ENCODE peak calls at places on chromosomes 2 and 18, in nine cellular contexts. C is tibial nerve, S is AG04450, M is left lung, B is lower lobe of right lung, E is mucosa of descending colon, P is astrocyte, T is upper lobe of right lung, Z is endodermal cell. O is an unnamed sample.

GRCh38 chr2:241018051-241018891 is 19.9 kb downstream of the SNED1 start:
- DNase-seq in C (peak; percentile 4), S (no peak), M (peak; percentile 36), B (no peak), E (no peak), P (peak; percentile 47), T (peak; percentile 47), Z (no peak), O (no peak)

GRCh38 chr2:54318810-54319209 is 62.8 kb upstream of the TSPYL6 start:
- DNase-seq in C (no peak), S (no peak), M (no peak), B (no peak), E (no peak), P (no peak), T (no peak), Z (no peak), O (no peak)

GRCh38 chr2:3127279-3127690 is 250.3 kb downstream of the EIPR1 start:
- DNase-seq in C (no peak), S (no peak), M (no peak), B (no peak), E (no peak), P (no peak), T (no peak), Z (no peak), O (no peak)

GRCh38 chr2:148552675-148553331 is 91.7 kb upstream of the EPC2 start:
- DNase-seq in C (no peak), S (no peak), M (no peak), B (no peak), E (no peak), P (no peak), T (no peak), Z (no peak), O (no peak)

GRCh38 chr2:59540864-59541263 is 1012.6 kb downstream of the BCL11A start:
- DNase-seq in C (no peak), S (no peak), M (no peak), B (no peak), E (no peak), P (no peak), T (no peak), Z (no peak), O (no peak)

GRCh38 chr2:229821353-229821752 is 100.5 kb downstream of the TRIP12 start:
- DNase-seq in C (no peak), S (no peak), M (no peak), B (no peak), E (no peak), P (no peak), T (no peak), Z (no peak), O (no peak)

GRCh38 chr2:182463760-182464159 is 36.9 kb upstream of the PDE1A start:
- DNase-seq in C (no peak), S (no peak), M (no peak), B (no peak), E (no peak), P (no peak), T (no peak), Z (no peak), O (no peak)

GRCh38 chr2:203798296-203799157 is 69.0 kb upstream of the CTLA4 start:
- DNase-seq in C (no peak), S (no peak), M (no peak), B (no peak), E (no peak), P (no peak), T (no peak), Z (no peak), O (no peak)

GRCh38 chr18:61957801-61958516 is 65.2 kb upstream of the RNF152 start:
- DNase-seq in C (no peak), S (no peak), M (peak; percentile 43), B (no peak), E (no peak), P (peak; percentile 23), T (no peak), Z (peak; percentile 65), O (no peak)
- TF ChIP-seq CTCF in C (no peak), S (no peak), M (no peak), B (no peak), E (no peak), P (peak; percentile 12), T (no peak), Z (peak; percentile 54), O (peak; percentile 19)

GRCh38 chr2:196183172-196183473 is 11.7 kb upstream of the STK17B start:
- DNase-seq in C (no peak), S (no peak), M (peak; percentile 44), B (no peak), E (no peak), P (no peak), T (no peak), Z (no peak), O (no peak)

GRCh38 chr2:196182439-196183171 is 11.2 kb upstream of the STK17B start:
- DNase-seq in C (no peak), S (no peak), M (no peak), B (no peak), E (no peak), P (no peak), T (no peak), Z (no peak), O (no peak)

GRCh38 chr2:196184919-196185318 is 13.5 kb upstream of the STK17B start:
- DNase-seq in C (no peak), S (no peak), M (no peak), B (no peak), E (no peak), P (no peak), T (no peak), Z (no peak), O (no peak)

GRCh38 chr2:196181484-196181883 is 10.1 kb upstream of the STK17B start:
- DNase-seq in C (no peak), S (no peak), M (no peak), B (no peak), E (no peak), P (no peak), T (no peak), Z (no peak), O (no peak)

GRCh38 chr2:196183528-196184231 is 12.3 kb upstream of the STK17B start:
- DNase-seq in C (no peak), S (no peak), M (no peak), B (no peak), E (no peak), P (no peak), T (no peak), Z (no peak), O (no peak)
- H3K4me3 ChIP-seq in C (no peak overlapping the region), S (no peak overlapping the region), M (no peak overlapping the region), B (no peak overlapping the region), E (no peak overlapping the region), P (no peak overlapping the region), T (no peak overlapping the region), Z (no peak overlapping the region), O (no peak overlapping the region)

GRCh38 chr18:71398530-71398929 is 1109.7 kb downstream of the SOCS6 start:
- DNase-seq in C (no peak), S (no peak), M (no peak), B (no peak), E (no peak), P (peak; percentile 3), T (no peak), Z (peak; percentile 87), O (no peak)
- TF ChIP-seq CTCF in C (no peak), S (peak; percentile 31), M (no peak), B (no peak), E (no peak), P (peak; percentile 21), T (no peak), Z (peak; percentile 84), O (no peak)

GRCh38 chr18:7958081-7958896 is 391.2 kb downstream of the PTPRM start:
- DNase-seq in C (no peak), S (no peak), M (no peak), B (no peak), E (no peak), P (peak; percentile 10), T (no peak), Z (no peak), O (no peak)
- H3K4me3 ChIP-seq in C (no peak overlapping the region), S (peak overlapping the region; percentile 29), M (no peak overlapping the region), B (no peak overlapping the region), E (no peak overlapping the region), P (peak overlapping the region; percentile 46), T (no peak overlapping the region), Z (no peak overlapping the region), O (no peak overlapping the region)

GRCh38 chr2:222283634-222284033 is 15.2 kb downstream of the PAX3 start:
- DNase-seq in C (no peak), S (no peak), M (no peak), B (no peak), E (no peak), P (no peak), T (no peak), Z (peak; percentile 83), O (no peak)
- TF ChIP-seq CTCF in C (no peak), S (no peak), M (no peak), B (no peak), E (no peak), P (no peak), T (no peak), Z (peak; percentile 65), O (no peak)

GRCh38 chr18:58965930-58966662 is 101.4 kb downstream of the ZNF532 start:
- DNase-seq in C (no peak), S (no peak), M (no peak), B (no peak), E (no peak), P (no peak), T (no peak), Z (no peak), O (no peak)
- H3K4me3 ChIP-seq in C (no peak overlapping the region), S (no peak overlapping the region), M (no peak overlapping the region), B (no peak overlapping the region), E (no peak overlapping the region), P (no peak overlapping the region), T (no peak overlapping the region), Z (peak overlapping the region; percentile 21), O (no peak overlapping the region)

GRCh38 chr18:49784427-49785185 is 28.7 kb downstream of the ACAA2 start:
- DNase-seq in C (no peak), S (no peak), M (no peak), B (no peak), E (no peak), P (no peak), T (no peak), Z (no peak), O (peak; percentile 16)
- TF ChIP-seq CTCF in C (no peak), S (peak; percentile 42), M (no peak), B (peak; percentile 27), E (no peak), P (peak; percentile 30), T (peak; percentile 23), Z (peak; percentile 37), O (peak; percentile 27)

DNA sequence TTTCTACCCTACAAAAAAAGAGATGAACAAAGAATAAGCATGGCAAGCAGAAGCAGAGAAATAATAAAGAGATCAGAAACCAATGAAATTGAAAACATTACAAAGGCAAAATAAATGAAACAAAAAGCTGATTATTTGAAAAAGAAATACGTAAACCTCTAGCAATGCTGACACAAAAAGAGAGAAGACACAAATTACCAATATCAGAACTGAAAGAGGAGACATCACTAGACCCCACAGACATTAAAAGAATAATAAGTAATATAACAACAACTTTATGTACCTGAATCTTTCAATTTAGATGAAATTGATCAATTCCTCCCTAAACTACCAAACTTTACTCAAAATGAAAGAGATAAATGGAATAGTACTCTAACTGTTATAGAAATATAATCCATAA is 75.9 kb downstream of the TMEM163 start:
- DNase-seq in C (no peak), S (no peak), M (no peak), B (no peak), E (no peak), P (no peak), T (no peak), Z (no peak), O (no peak)
- H3K4me3 ChIP-seq in C (no peak overlapping the region), S (no peak overlapping the region), M (no peak overlapping the region), B (no peak overlapping the region), E (no peak overlapping the region), P (no peak overlapping the region), T (no peak overlapping the region), Z (no peak overlapping the region), O (no peak overlapping the region)